ENCODE peak calls at places on chromosome 13, in five cellular contexts. C, D, R, K and S are unnamed samples.

GRCh38 chr13:105442941-105443340 is 1092.5 kb downstream of the EFNB2 start:
- DNase-seq in C (no peak), D (no peak), R (no peak), K (no peak), S (no peak)

GRCh38 chr13:84651288-84651687 is 769.0 kb upstream of the SLITRK1 start:
- DNase-seq in C (no peak), D (no peak), R (peak), K (no peak), S (no peak)

GRCh38 chr13:90867336-90867683 is 480.2 kb upstream of the MIR17HG start:
- DNase-seq in C (peak), D (peak), R (peak), K (no peak), S (peak)

GRCh38 chr13:39787086-39787487 is 131.6 kb downstream of the COG6 start:
- DNase-seq in C (no peak), D (no peak), R (no peak), K (no peak), S (no peak)

GRCh38 chr13:77056382-77056781 is 29.4 kb upstream of the FBXL3 start:
- DNase-seq in C (no peak), D (no peak), R (peak), K (no peak), S (no peak)

GRCh38 chr13:29165216-29165615 is 345.1 kb downstream of the MTUS2 start:
- DNase-seq in C (no peak), D (no peak), R (no peak), K (no peak), S (no peak)

GRCh38 chr13:101127741-101128353 is 288.5 kb downstream of the NALCN start:
- DNase-seq in C (no peak), D (no peak), R (peak), K (no peak), S (no peak)

GRCh38 chr13:46171223-46171622 is 10.8 kb downstream of the LCP1 start:
- DNase-seq in C (no peak), D (no peak), R (no peak), K (no peak), S (no peak)

GRCh38 chr13:80145291-80145690 is 195.6 kb downstream of the SPRY2 start:
- DNase-seq in C (no peak), D (no peak), R (no peak), K (no peak), S (no peak)

GRCh38 chr13:82011355-82011754 is 1670.4 kb upstream of the SPRY2 start:
- DNase-seq in C (no peak), D (no peak), R (no peak), K (no peak), S (no peak)

GRCh38 chr13:20400774-20401173 is 124.9 kb downstream of the CRYL1 start:
- DNase-seq in C (no peak), D (no peak), R (no peak), K (no peak), S (no peak)

GRCh38 chr13:46551410-46552301 is 1.3 kb upstream of the LRCH1 start:
- DNase-seq in C (peak), D (peak), R (peak), K (peak), S (peak)

GRCh38 chr13:109199280-109199679 is 569.9 kb downstream of the MYO16 start:
- DNase-seq in C (no peak), D (no peak), R (no peak), K (no peak), S (no peak)

GRCh38 chr13:44259045-44260042 is 114.3 kb upstream of the SERP2 start:
- DNase-seq in C (peak), D (no peak), R (no peak), K (peak), S (no peak)

GRCh38 chr13:73480784-73481183 is 422.0 kb downstream of the KLF5 start:
- DNase-seq in C (no peak), D (no peak), R (no peak), K (no peak), S (no peak)

GRCh38 chr13:78786399-78786879 is 127.5 kb upstream of the OBI1 start:
- DNase-seq in C (no peak), D (no peak), R (no peak), K (no peak), S (no peak)

GRCh38 chr13:69124996-69125395 is 982.6 kb upstream of the ATXN8OS start:
- DNase-seq in C (no peak), D (no peak), R (no peak), K (no peak), S (no peak)

GRCh38 chr13:50082426-50083283 is 67.4 kb downstream of the KCNRG start:
- DNase-seq in C (peak), D (peak), R (peak), K (peak), S (peak)

GRCh38 chr13:24742294-24742693 is 21.7 kb upstream of the RNF17 start:
- DNase-seq in C (no peak), D (peak), R (no peak), K (no peak), S (peak)

GRCh38 chr13:19861762-19862161 is 1.7 kb downstream of the ZMYM5 start:
- DNase-seq in C (no peak), D (no peak), R (no peak), K (no peak), S (no peak)

GRCh38 chr13:88118952-88119351 is 447.8 kb downstream of the SLITRK5 start:
- DNase-seq in C (no peak), D (no peak), R (no peak), K (no peak), S (no peak)

GRCh38 chr13:33838567-33839131 is 20.7 kb downstream of the RFC3 start:
- DNase-seq in C (no peak), D (no peak), R (no peak), K (no peak), S (no peak)